ENCODE peak calls at places on chromosomes 2 and 18, in five cellular contexts. N is right lobe of liver, I is psoas muscle, H is AG04450, Z is mammary epithelial cell. U is an unnamed sample.

GRCh38 chr18:3869848-3870247 is 419.9 kb downstream of the TGIF1 start:
- DNase-seq in N (no peak), I (no peak), H (peak; percentile 27), Z (peak; percentile 37), U (peak; percentile 22)

GRCh38 chr2:120261387-120262006 is 8.8 kb downstream of the RALB start:
- DNase-seq in N (no peak), I (no peak), H (no peak), Z (no peak), U (no peak)

GRCh38 chr18:80109676-80110078 is 615 bp downstream of the ADNP2 start:
- DNase-seq in N (peak; percentile 43), I (peak; percentile 29), H (no peak), Z (peak; percentile 50), U (no peak)

GRCh38 chr2:162932416-162932815 is 93.8 kb upstream of the KCNH7 start:
- DNase-seq in N (no peak), I (no peak), H (no peak), Z (no peak), U (no peak)

GRCh38 chr2:52776571-52776970 is 991.0 kb upstream of the CHAC2 start:
- DNase-seq in N (no peak), I (no peak), H (no peak), Z (peak; percentile 46), U (no peak)

GRCh38 chr18:14945984-14946383 is 198.0 kb downstream of the ANKRD30B start:
- DNase-seq in N (no peak), I (no peak), H (no peak), Z (no peak), U (no peak)

GRCh38 chr2:240565267-240566202 is 2.7 kb upstream of the RNPEPL1 start:
- DNase-seq in N (peak; percentile 86), I (peak; percentile 72), H (no peak), Z (peak; percentile 72), U (no peak)

GRCh38 chr2:148998162-148998830 is 40.2 kb upstream of the LYPD6B start:
- DNase-seq in N (no peak), I (no peak), H (no peak), Z (no peak), U (no peak)

GRCh38 chr2:127426501-127427354 is 8.5 kb downstream of the PROC start:
- DNase-seq in N (no peak), I (no peak), H (no peak), Z (no peak), U (no peak)

GRCh38 chr2:98806266-98806697 is 75.3 kb upstream of the MGAT4A start:
- DNase-seq in N (peak; percentile 82), I (peak; percentile 29), H (no peak), Z (peak; percentile 83), U (no peak)

GRCh38 chr18:75752864-75753263 is 325.4 kb upstream of the SMIM21 start:
- DNase-seq in N (no peak), I (no peak), H (no peak), Z (no peak), U (no peak)

GRCh38 chr2:165691615-165692014 is 102.4 kb downstream of the GALNT3 start:
- DNase-seq in N (no peak), I (no peak), H (no peak), Z (no peak), U (no peak)
- TF ChIP-seq CTCF in N (no peak), I (no peak), H (no peak), Z (no peak), U (no peak)

GRCh38 chr18:48718251-48718959 is 179.6 kb downstream of the CTIF start:
- DNase-seq in N (peak; percentile 1), I (no peak), H (no peak), Z (no peak), U (no peak)
- H3K4me3 ChIP-seq in N (no peak overlapping the region), I (no peak overlapping the region), H (no peak overlapping the region), Z (no peak overlapping the region), U (no peak overlapping the region)

DNA sequence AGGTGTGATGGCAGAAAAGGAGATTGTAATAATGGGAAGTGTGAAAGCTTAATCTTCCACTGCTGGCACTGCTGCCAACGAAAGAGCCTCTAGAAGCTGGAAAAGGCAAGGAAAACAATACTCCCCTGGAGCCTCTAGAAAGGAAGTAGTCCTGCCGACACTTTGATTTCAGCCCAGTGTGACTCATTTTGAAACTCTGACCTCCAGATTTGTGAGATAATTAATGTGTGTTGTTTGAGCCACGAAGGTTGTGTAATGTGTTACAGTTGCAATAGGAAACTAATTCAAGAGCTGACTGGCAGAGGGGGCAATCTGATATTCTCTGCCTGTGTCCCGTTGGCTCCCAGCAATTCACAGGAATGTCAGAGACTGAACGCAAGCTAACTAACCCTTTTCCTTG is 219.2 kb upstream of the UBE2E3 start:
- DNase-seq in N (no peak), I (no peak), H (no peak), Z (peak; percentile 73), U (no peak)
- TF ChIP-seq CTCF in N (no peak), I (no peak), H (no peak), Z (no peak), U (no peak)

DNA sequence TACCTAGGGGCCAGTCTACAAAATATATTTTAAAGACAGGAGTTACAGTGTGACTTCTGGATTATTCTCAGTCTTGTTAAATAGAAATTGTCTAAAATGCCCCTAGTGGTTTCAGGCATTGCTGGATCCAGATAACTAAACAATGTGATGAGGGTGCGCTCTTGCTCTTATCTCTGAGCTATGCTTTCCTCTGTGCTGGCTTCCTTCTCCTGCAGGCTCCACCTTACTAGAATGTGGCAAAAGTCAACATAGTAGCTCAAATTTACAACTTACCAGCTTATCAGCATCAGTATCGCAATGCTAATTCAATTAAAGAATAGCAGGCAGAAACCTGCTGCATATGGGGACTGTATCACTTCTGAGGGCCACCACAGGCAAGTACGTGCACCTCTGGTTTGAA is 61.3 kb upstream of the RNU4ATAC start:
- DNase-seq in N (no peak), I (no peak), H (no peak), Z (no peak), U (no peak)
- H3K4me3 ChIP-seq in N (no peak overlapping the region), I (no peak overlapping the region), H (no peak overlapping the region), Z (no peak overlapping the region), U (no peak overlapping the region)

DNA sequence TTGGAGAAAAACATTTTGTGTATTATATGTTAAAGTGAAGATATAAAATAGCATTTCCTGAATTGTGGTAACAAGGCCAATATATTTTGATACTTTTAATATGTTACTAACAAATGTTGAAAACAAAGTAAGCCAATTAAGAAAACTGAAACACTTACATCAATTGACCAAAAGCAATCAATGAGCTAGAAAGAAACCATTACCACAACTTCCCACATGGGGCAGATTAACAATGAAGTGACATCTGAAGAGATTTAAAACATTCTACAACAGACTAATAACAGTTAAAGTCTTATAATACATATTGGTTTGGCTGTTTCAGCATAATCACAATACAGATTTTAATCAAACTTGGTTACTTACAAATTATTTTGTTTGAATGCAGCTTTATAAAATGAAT is 282.4 kb upstream of the NETO1 start:
- DNase-seq in N (no peak), I (no peak), H (no peak), Z (no peak), U (no peak)
- TF ChIP-seq CTCF in N (peak; percentile 5), I (no peak), H (peak; percentile 12), Z (peak; percentile 10), U (no peak)